ENCODE peak calls at places on chromosomes 6 and 20, in five cellular contexts. X is HCT116, S is GM12878, E is HepG2, F is SK-N-SH. T is an unnamed sample.

GRCh38 chr20:22088882-22089281 is 383.4 kb downstream of the PAX1 start:
- DNase-seq in F (no peak), E (no peak), S (no peak), X (no peak), T (no peak)

GRCh38 chr6:14814016-14814415 is 431.9 kb upstream of the JARID2 start:
- DNase-seq in X (no peak), S (no peak), F (no peak), E (no peak), T (no peak)

GRCh38 chr6:132683543-132683942 is 24.6 kb upstream of the TAAR1 start:
- DNase-seq in S (no peak), E (peak), F (no peak), X (no peak), T (no peak)

GRCh38 chr20:2451939-2452732 is 18.5 kb downstream of the SNRPB start:
- DNase-seq in S (no peak), X (peak), E (peak), F (peak), T (peak)

GRCh38 chr6:75213112-75213511 is 7.3 kb upstream of the COL12A1 start:
- DNase-seq in E (no peak), S (no peak), F (no peak), X (no peak), T (no peak)

GRCh38 chr6:115798229-115798628 is 262.5 kb downstream of the FRK start:
- DNase-seq in X (no peak), S (no peak), F (no peak), E (no peak), T (no peak)

GRCh38 chr20:57753332-57754164 is 43.7 kb upstream of the PMEPA1 start:
- DNase-seq in S (no peak), E (no peak), F (no peak), X (no peak), T (no peak)

GRCh38 chr6:165049362-165049761 is 260.0 kb downstream of the C6orf118 start:
- DNase-seq in E (peak), F (peak), S (no peak), X (peak), T (peak)

GRCh38 chr6:7997311-7997710 is 66.9 kb downstream of the BLOC1S5 start:
- DNase-seq in F (no peak), S (no peak), X (no peak), E (no peak), T (no peak)

GRCh38 chr6:133179483-133179882 is 61.7 kb upstream of the EYA4 start:
- DNase-seq in S (no peak), F (no peak), E (no peak), X (no peak), T (no peak)

GRCh38 chr20:49450281-49450707 is 32.2 kb downstream of the KCNB1 start:
- DNase-seq in E (no peak), S (no peak), X (no peak), F (peak), T (no peak)

GRCh38 chr6:9563996-9564395 is 850.9 kb downstream of the TFAP2A start:
- DNase-seq in E (no peak), X (no peak), F (no peak), S (no peak), T (no peak)

GRCh38 chr6:84278311-84278710 is 50.9 kb upstream of the CEP162 start:
- DNase-seq in E (no peak), S (no peak), F (no peak), X (no peak), T (no peak)

GRCh38 chr6:47446974-47447373 is 30.6 kb upstream of the CD2AP start:
- DNase-seq in S (no peak), F (no peak), E (no peak), X (no peak), T (no peak)

GRCh38 chr6:35534396-35535170 is 21.9 kb upstream of the TULP1 start:
- DNase-seq in X (no peak), F (peak), S (no peak), E (no peak), T (no peak)

GRCh38 chr6:68082086-68082485 is 553.0 kb upstream of the ADGRB3 start:
- DNase-seq in F (no peak), E (no peak), X (no peak), S (no peak), T (no peak)

GRCh38 chr6:108655840-108656650 is 95.3 kb downstream of the FOXO3 start:
- DNase-seq in S (no peak), F (peak), X (no peak), E (peak), T (no peak)

GRCh38 chr20:57006411-57007170 is 259.9 kb downstream of the BMP7 start:
- DNase-seq in E (no peak), X (no peak), F (no peak), S (peak), T (no peak)

GRCh38 chr6:168384045-168385038 is 56.6 kb upstream of the SMOC2 start:
- DNase-seq in E (no peak), F (no peak), S (no peak), X (no peak), T (no peak)

GRCh38 chr6:168386973-168387372 is 54.0 kb upstream of the SMOC2 start:
- DNase-seq in X (no peak), S (no peak), E (no peak), F (no peak), T (no peak)

GRCh38 chr6:168385858-168386735 is 54.9 kb upstream of the SMOC2 start:
- DNase-seq in X (no peak), F (no peak), S (no peak), E (no peak), T (peak)

GRCh38 chr6:168387426-168387825 is 53.6 kb upstream of the SMOC2 start:
- DNase-seq in S (no peak), X (no peak), F (no peak), E (no peak), T (no peak)

DNA sequence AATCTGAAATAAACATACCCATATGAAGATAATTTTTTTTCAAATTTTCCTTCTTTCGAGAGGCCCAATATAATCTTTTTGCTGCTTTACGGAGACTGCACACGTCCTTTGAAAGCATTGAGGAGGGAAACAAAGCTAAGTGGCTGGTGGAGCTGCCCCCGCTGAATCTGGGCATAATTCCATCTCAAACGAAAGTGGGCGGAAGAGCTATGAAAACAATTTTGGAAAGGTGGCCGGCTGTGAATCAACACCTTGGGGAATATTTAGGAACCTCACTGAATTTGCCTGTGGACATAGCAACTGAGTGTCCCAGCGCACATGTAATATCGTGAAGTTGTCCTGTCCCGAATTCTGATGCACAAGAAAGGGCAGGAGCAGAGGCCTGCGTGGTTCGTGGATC is 55.6 kb upstream of the SMOC2 start:
- DNase-seq in S (no peak), F (no peak), X (no peak), E (no peak), T (no peak)
- TF ChIP-seq JUND in S (no peak), F (no peak), X (no peak), E (no peak), T (no peak)

GRCh38 chr6:135094403-135094821 is 39.8 kb upstream of the HBS1L start:
- DNase-seq in X (no peak), F (no peak), E (no peak), S (no peak), T (no peak)
- TF ChIP-seq JUND in X (no peak), F (no peak), E (no peak), S (peak), T (no peak)

GRCh38 chr20:62688083-62688482 is 20.6 kb upstream of the NTSR1 start:
- DNase-seq in X (no peak), S (no peak), E (no peak), F (no peak), T (no peak)

GRCh38 chr20:62689861-62690644 is 18.6 kb upstream of the NTSR1 start:
- DNase-seq in E (no peak), X (no peak), F (no peak), S (no peak), T (no peak)

GRCh38 chr20:62691485-62691884 is 17.2 kb upstream of the NTSR1 start:
- DNase-seq in S (no peak), E (no peak), X (no peak), F (no peak), T (no peak)

GRCh38 chr20:62686869-62687830 is 21.5 kb upstream of the NTSR1 start:
- DNase-seq in X (no peak), S (no peak), F (no peak), E (no peak), T (no peak)

GRCh38 chr20:62688855-62689460 is 19.7 kb upstream of the NTSR1 start:
- DNase-seq in F (no peak), X (no peak), S (no peak), E (peak), T (peak)
- TF ChIP-seq JUND in F (no peak), X (no peak), S (no peak), E (no peak), T (no peak)

DNA sequence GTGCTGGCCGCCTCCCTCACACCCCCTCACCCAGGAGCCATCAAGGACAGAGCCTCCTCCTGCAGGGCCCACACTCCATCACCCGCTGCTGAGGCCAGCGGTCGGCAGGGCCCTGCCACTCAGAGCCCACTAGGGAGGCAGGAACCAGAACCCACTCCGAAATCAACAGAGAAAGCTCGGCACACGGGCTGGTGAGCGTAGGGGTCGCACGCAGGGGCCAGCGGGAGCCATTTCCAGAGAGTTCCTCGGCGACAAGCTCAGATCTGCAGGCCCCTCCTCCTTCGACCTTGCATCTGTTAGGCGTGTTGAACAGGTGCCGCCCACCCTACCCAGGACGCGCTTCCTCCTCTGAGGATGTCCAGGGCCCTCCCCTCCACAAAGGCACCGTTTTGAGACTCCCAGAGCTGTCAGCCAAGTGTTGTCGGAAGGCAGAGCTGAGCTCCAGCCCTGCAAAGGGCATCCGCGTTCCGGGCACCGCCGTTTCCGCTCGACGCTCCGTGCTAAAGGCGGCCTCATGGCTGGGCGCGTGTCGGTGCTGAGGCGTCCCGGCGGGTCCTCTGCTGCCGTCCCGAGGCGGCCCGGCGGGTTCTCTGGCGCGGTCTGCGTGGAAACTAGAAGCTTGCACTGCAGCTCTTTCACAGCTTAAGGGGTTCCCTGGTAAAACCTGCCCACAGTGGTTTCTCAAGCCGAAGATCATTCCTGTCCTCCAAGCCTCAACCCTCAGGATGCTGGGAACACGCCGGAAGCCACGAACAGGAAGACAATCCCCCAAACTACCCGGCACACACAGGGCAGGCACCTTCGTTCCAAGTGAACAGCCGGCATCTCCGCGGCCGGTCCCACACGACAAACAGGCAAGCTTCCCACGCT is 6.8 kb downstream of the KCNQ2 start:
- DNase-seq in S (no peak), X (no peak), F (no peak), E (no peak), T (no peak)
- TF ChIP-seq JUND in S (no peak), X (no peak), F (no peak), E (no peak), T (no peak)

GRCh38 chr6:52457096-52457495 is 37.0 kb downstream of the EFHC1 start:
- DNase-seq in E (peak), X (no peak), F (no peak), S (no peak), T (no peak)
- TF ChIP-seq JUND in E (no peak), X (no peak), F (no peak), S (no peak), T (no peak)

GRCh38 chr6:148873868-148874267 is 127.0 kb downstream of the UST start:
- DNase-seq in F (no peak), S (no peak), X (no peak), E (no peak), T (no peak)

GRCh38 chr6:148881593-148882311 is 134.9 kb downstream of the UST start:
- DNase-seq in X (no peak), E (no peak), S (no peak), F (no peak), T (no peak)

GRCh38 chr6:148883270-148883669 is 136.4 kb downstream of the UST start:
- DNase-seq in F (no peak), S (no peak), E (no peak), X (no peak), T (no peak)

GRCh38 chr6:148874698-148875293 is 128.0 kb downstream of the UST start:
- DNase-seq in E (no peak), S (no peak), F (no peak), X (no peak), T (no peak)

DNA sequence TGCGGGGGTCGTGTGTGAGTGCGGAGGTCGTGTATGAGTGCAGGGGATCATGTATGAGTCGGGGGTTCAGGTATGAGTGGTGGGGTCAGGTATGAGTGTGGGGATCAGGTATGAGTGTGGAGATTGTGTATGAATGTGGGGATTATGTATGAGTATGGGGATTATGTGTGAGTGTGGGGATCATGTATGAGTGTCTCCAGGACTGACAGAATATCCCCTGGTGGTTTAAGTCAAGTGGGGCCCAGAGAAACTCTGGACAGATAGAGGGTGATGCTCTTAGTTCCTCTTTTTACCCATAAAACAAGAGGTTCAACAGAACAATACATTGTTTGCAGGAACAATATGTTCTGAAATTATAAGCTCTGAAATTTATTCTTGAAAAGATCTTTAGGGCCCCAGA is 131.9 kb downstream of the UST start:
- DNase-seq in F (no peak), S (no peak), E (no peak), X (no peak), T (no peak)
- TF ChIP-seq JUND in F (no peak), S (no peak), E (no peak), X (no peak), T (no peak)

GRCh38 chr20:63520939-63521601 is 505 bp downstream of the PPDPF start:
- DNase-seq in S (no peak), F (peak), X (no peak), E (peak), T (peak)
- TF ChIP-seq JUND in S (no peak), F (no peak), X (no peak), E (no peak), T (no peak)

GRCh38 chr20:14477125-14477524 is 139.7 kb upstream of the FLRT3 start:
- DNase-seq in E (no peak), F (no peak), X (no peak), S (no peak), T (no peak)

GRCh38 chr20:14478126-14478525 is 140.7 kb upstream of the FLRT3 start:
- DNase-seq in S (no peak), E (no peak), X (no peak), F (no peak), T (no peak)

DNA sequence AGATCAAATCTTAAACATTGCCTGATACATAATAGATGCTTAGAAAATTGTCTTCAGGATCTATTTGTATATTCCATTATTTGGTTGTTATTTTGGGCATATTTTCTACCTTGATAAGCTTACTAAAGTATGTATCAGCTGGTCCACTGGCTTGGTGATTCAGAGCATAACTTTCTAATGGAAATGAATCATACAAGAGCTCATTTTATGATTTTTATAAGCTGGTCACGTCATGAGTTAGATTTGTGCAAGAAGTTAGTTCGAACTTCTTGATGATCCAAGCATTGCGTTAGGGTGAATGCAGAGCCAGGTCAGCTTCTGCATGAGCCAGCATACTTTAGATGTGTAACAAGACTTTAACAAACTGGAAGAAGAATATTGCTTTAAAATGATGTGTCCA is 144.5 kb upstream of the FLRT3 start:
- DNase-seq in S (no peak), F (no peak), X (no peak), E (no peak), T (no peak)
- TF ChIP-seq JUND in S (no peak), F (peak), X (no peak), E (no peak), T (no peak)

DNA sequence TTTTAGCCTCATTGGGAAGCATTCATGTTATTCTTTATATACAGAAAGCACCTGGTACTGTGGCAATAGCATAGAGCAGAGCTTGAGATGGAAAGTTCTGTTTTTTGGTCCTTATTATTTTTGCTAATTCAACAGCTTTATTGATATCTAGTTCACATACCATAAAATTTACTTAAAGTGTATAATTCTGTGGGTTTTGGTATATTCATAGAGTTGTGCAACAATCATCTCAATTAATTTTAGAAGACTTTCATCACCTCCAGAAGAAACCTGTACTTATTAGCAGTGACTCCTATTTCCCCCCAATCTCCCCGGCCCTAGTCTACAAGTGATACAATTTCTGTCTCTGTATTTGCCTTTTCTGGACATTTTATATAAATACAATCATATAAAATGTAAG is 77.4 kb downstream of the ANKRD6 start:
- DNase-seq in F (no peak), X (no peak), S (no peak), E (no peak), T (no peak)
- TF ChIP-seq JUND in F (no peak), X (no peak), S (no peak), E (no peak), T (no peak)

T was measured in T47D.